ENCODE peak calls at places on chromosomes 11 and 22, in nine cellular contexts. W, Q, I, B, L, C, X, J and Y are unnamed samples.

GRCh38 chr11:106086850-106087249 is 9.4 kb downstream of the AASDHPPT start:
- DNase-seq in W (no peak), Q (no peak), I (no peak), B (no peak), L (no peak), C (no peak), X (no peak), J (no peak), Y (no peak)

GRCh38 chr11:45982656-45983470 is 60.4 kb downstream of the LARGE2 start:
- DNase-seq in W (peak), Q (peak), I (peak), B (no peak), L (peak), C (no peak), X (peak), J (peak), Y (no peak)

GRCh38 chr11:78432058-78432515 is 14.5 kb upstream of the GAB2 start:
- DNase-seq in W (no peak), Q (peak), I (no peak), B (peak), L (peak), C (no peak), X (peak), J (no peak), Y (peak)

GRCh38 chr22:30948930-30949342 is 19.6 kb downstream of the MORC2 start:
- DNase-seq in W (no peak), Q (peak), I (no peak), B (no peak), L (no peak), C (no peak), X (peak), J (no peak), Y (no peak)

GRCh38 chr11:128763224-128763623 is 69.4 kb downstream of the FLI1 start:
- DNase-seq in W (no peak), Q (no peak), I (no peak), B (no peak), L (no peak), C (no peak), X (no peak), J (no peak), Y (no peak)

GRCh38 chr11:75203138-75203537 is 37.4 kb upstream of the TPBGL start:
- DNase-seq in W (no peak), Q (no peak), I (no peak), B (no peak), L (no peak), C (no peak), X (no peak), J (no peak), Y (no peak)

GRCh38 chr11:69472766-69473519 is 8.5 kb upstream of the LINC01488 start:
- DNase-seq in W (no peak), Q (no peak), I (no peak), B (no peak), L (no peak), C (no peak), X (no peak), J (no peak), Y (no peak)

GRCh38 chr11:75982309-75982708 is 167.3 kb downstream of the UVRAG start:
- DNase-seq in W (no peak), Q (no peak), I (no peak), B (no peak), L (peak), C (no peak), X (peak), J (no peak), Y (no peak)

GRCh38 chr22:39214383-39215069 is 30.3 kb downstream of the PDGFB start:
- DNase-seq in W (no peak), Q (peak), I (peak), B (no peak), L (peak), C (no peak), X (peak), J (no peak), Y (peak)

GRCh38 chr11:1460994-1461805 is 25.4 kb downstream of the MOB2 start:
- DNase-seq in W (no peak), Q (peak), I (no peak), B (no peak), L (no peak), C (no peak), X (no peak), J (no peak), Y (no peak)

GRCh38 chr11:36164522-36165250 is 124.5 kb downstream of the COMMD9 start:
- DNase-seq in W (no peak), Q (peak), I (no peak), B (no peak), L (no peak), C (no peak), X (no peak), J (no peak), Y (peak)

GRCh38 chr22:40452730-40453487 is 82.5 kb downstream of the SGSM3 start:
- DNase-seq in W (no peak), Q (peak), I (no peak), B (no peak), L (no peak), C (no peak), X (no peak), J (peak), Y (no peak)

GRCh38 chr11:130159657-130160459 is at the start of gene ST14:
- DNase-seq in W (peak), Q (peak), I (no peak), B (peak), L (peak), C (peak), X (peak), J (peak), Y (peak)

GRCh38 chr11:86473991-86474833 is 99.5 kb downstream of the CCDC81 start:
- DNase-seq in W (no peak), Q (peak), I (no peak), B (no peak), L (no peak), C (no peak), X (no peak), J (no peak), Y (peak)

GRCh38 chr22:21568207-21569075 is 927 bp downstream of the UBE2L3 start:
- DNase-seq in W (peak), Q (peak), I (no peak), B (peak), L (peak), C (peak), X (peak), J (peak), Y (no peak)

GRCh38 chr22:37848587-37849088 is 581 bp upstream of the EIF3L start:
- DNase-seq in W (peak), Q (peak), I (peak), B (no peak), L (peak), C (peak), X (peak), J (no peak), Y (peak)

DNA sequence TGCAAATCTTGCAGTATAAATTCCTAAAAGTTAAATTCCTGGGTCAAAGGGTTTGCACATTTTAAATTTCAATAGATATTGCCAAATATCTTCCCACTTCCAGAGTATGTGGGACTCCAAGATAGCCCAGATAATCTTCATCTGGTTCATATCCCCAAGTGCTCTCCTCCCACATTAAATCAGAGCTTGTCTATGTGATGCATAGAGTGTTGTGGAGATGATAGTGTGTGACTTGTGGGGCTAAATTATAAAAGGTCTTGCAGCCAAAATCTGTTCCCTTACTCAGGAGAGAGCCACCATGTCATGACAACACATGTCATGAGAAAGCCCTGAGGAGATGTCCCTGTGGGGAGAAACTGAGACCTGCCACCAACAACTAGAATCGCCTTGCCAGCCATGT is 39.9 kb upstream of the TEAD1 start:
- DNase-seq in W (no peak), Q (no peak), I (no peak), B (no peak), L (no peak), C (no peak), X (no peak), J (no peak), Y (no peak)
- H3K4me3 ChIP-seq in W (no peak), Q (no peak), I (no peak), B (no peak), L (no peak), C (no peak), X (no peak), J (no peak), Y (no peak)

DNA sequence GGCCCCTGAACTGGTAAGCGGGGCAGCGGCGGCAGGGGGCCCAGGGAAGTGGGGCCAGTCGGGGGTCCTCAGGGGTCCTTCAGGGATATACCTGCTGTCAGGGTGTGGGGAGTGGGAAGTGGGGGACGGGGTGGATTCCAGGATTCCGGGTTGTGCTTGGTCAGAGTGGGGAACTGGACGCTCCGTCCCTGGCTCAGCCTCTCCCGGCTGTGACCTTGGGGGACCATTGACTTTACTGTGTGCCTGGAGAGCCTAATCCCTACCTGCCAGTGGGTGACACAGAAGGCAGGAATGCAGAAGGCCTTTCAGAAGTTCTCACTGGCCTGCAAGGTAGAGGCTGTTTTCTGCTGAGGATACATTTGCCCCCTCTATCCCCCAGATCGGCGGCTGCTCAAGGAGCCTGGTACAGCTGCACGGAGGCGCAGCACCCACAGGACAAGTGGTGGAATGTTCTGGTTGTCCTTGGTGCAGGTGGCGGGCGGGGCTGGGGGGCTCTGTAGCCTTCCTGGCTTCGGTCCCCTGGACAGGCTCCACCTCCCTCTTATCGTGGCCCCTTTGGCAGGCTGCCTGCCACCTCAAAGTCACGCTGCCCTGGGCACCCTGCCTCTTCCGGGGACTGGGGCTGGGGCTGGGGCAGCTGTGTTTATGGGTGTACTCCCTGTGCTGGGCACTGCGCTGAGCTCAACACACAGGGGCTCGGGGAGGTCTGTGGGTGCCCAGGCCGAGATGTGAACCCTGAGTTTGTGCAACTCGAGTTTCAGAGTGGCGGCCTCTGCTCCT is 18.4 kb downstream of the KCNQ1 start:
- DNase-seq in W (no peak), Q (no peak), I (peak), B (no peak), L (no peak), C (no peak), X (no peak), J (no peak), Y (peak)
- TF ChIP-seq EZH2phosphoT487 in W (no peak), Q (no peak), I (no peak), B (no peak), L (no peak), C (no peak), X (no peak), J (no peak), Y (no peak)

DNA sequence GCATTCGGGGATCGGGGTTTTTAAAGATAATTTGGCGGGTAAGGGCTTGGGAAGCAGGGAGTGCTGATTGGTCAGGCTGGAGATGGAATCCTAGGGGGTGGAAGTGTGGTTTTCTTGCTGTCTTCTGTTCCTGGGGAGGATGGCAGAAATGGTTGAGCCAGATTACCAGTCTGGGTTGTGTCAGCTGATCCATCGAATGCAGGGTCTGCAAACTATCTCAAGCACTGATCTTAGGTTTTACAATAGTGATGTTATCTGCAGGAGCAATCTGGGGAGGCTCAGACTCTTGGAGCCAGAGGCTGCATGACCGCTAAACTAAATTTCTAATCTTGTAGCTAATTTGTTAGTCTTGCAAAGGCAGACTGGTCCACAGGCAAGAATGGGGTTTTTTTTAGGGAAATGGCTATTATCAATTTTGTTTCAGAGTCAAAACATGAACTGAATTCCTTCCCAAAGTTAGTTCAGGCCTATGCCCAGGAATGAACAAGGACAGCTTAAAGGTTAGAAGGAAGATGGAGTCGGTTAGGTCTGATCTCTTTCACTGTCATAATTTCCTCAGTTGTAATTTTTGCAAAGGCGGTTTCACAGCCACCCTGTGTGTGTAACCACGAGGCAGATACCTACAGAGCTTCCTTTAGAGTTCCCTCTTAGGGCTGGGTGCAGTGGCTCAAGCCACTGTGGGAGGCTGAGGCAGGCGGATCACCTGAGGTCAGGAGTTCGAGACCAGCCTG is 10.2 kb downstream of the SCGB1A1 start:
- DNase-seq in W (no peak), Q (no peak), I (no peak), B (no peak), L (no peak), C (no peak), X (no peak), J (no peak), Y (no peak)
- H3K4me2 ChIP-seq in W (peak), Q (no peak), I (no peak), B (no peak), L (no peak), C (no peak), X (no peak), J (no peak), Y (no peak)

GRCh38 chr22:19754701-19755144 is 5.9 kb upstream of the TBX1 start:
- DNase-seq in W (no peak), Q (no peak), I (no peak), B (no peak), L (no peak), C (no peak), X (no peak), J (no peak), Y (no peak)
- H3K4me3 ChIP-seq in W (no peak), Q (no peak), I (no peak), B (no peak), L (peak), C (no peak), X (peak), J (no peak), Y (no peak)

DNA sequence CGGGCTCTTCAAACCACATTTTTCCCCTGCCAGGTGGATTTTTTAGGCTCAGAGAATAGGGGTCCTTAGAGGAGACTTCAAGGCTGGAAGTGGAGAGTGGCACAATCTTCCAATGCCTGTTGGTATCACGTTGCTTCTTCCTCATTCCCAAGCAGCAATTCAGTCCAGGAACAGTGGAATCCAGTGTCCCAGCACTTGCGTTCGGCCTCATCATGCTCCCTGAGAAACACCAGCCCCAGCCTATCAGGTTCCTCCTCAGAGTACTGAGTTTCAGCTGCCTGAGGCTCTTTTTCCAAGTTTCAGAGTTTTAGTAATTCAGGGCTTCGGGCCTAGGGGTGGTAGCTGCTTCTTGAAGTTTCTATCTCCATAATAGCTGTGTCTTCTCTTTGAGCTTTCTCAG is 31.9 kb upstream of the NRGN start:
- DNase-seq in W (no peak), Q (no peak), I (peak), B (no peak), L (no peak), C (no peak), X (no peak), J (no peak), Y (peak)
- TF ChIP-seq EZH2phosphoT487 in W (no peak), Q (no peak), I (no peak), B (no peak), L (no peak), C (no peak), X (no peak), J (no peak), Y (no peak)

GRCh38 chr11:60915250-60915914 is 1.4 kb downstream of the TMEM109 start:
- DNase-seq in W (peak), Q (peak), I (peak), B (peak), L (peak), C (peak), X (peak), J (peak), Y (peak)
- H3K4me2 ChIP-seq in W (peak), Q (peak), I (peak), B (peak), L (peak), C (peak), X (peak), J (peak), Y (peak)

DNA sequence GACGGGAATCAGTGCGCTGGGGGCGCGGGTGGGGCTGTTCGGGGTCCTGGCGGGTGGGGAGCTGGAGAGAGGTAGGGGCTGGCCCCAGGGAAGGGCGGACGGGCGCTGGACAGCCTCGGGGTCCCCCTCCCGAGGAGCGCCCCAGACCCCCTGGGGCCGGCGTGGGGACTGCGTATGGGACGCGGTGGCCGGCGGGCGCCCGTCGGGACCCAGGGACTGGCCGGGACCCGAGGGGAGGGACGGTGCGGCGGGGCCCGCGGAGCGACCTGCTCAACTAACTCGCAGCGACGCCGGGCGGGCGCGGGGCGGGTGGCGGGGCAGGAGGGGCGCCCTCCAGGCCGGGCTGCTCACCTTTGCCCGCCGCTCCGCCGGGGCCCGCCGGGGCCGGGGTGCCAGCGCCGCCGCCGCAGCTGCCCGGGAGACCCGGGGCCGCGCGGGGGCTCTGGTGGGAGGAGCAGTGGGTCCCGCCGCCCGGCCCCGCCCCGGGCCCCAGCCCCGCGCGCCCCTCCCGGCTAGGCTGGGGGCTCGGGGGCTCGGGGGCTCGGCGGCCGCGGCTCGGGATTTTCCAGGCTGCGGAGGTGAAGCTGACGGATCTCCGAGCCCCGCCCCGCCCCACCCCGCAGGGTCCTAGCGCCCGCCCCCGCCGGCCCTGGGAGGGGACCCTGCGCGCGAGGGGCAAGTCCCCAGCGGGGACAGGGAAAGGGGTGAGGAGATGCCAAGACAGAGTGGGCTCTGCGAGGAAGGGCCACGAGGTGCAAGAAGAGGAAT is 12.3 kb downstream of the STARD10 start:
- DNase-seq in W (peak), Q (peak), I (no peak), B (peak), L (peak), C (peak), X (peak), J (peak), Y (peak)
- H3K4me3 ChIP-seq in W (peak), Q (peak), I (peak), B (peak), L (peak), C (peak), X (peak), J (peak), Y (peak)

DNA sequence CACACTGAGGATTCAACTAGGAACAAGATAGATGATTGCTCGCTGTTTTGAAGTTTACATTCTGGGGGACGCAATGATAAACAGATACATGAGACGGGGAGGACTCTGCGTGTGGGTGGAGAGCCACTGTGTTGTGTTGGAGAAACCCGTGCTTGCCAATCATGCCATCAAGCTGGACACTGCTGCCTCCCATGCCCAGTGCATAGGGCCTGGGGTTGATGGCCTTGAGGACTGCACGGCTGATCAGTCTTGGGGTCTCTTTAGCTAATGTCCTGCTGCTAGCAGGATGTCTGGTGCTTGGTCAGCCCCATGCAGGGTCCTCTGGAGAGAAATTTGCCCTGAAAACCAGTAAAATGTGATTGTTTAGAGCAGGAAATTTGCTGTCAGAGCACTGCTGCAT is 221.2 kb upstream of the B3GAT1 start:
- DNase-seq in W (no peak), Q (no peak), I (no peak), B (no peak), L (no peak), C (no peak), X (no peak), J (no peak), Y (no peak)
- TF ChIP-seq EZH2phosphoT487 in W (no peak), Q (no peak), I (no peak), B (no peak), L (no peak), C (no peak), X (no peak), J (no peak), Y (no peak)